ENCODE peak calls at places on chromosome 5, in seven cellular contexts. A is thoracic aorta, K is cardiac fibroblast, X is heart left ventricle, L is mammary epithelial cell, D is astrocyte, N is activated B cell treated with CpG ODN at 0.5 μM for 24 hours. E is an unnamed sample.

GRCh38 chr5:174371600-174372094 is 326.1 kb downstream of the NSG2 start:
- DNase-seq in A (no peak), K (peak), X (no peak), L (no peak), D (peak), N (no peak), E (peak)

GRCh38 chr5:97623441-97623840 is 440.4 kb upstream of the RIOK2 start:
- DNase-seq in A (no peak), K (no peak), X (no peak), L (no peak), D (no peak), N (no peak), E (no peak)

GRCh38 chr5:100900142-100900795 is 2.8 kb downstream of the ST8SIA4 start:
- DNase-seq in A (no peak), K (peak), X (peak), L (peak), D (peak), N (no peak), E (peak)

GRCh38 chr5:154481584-154482381 is 3.8 kb upstream of the HAND1 start:
- DNase-seq in A (no peak), K (no peak), X (no peak), L (no peak), D (no peak), N (no peak), E (no peak)

GRCh38 chr5:157681048-157681447 is 9.7 kb downstream of the C5orf52 start:
- DNase-seq in A (no peak), K (no peak), X (no peak), L (no peak), D (no peak), N (no peak), E (no peak)

GRCh38 chr5:157290981-157291711 is 25.2 kb downstream of the CYFIP2 start:
- DNase-seq in A (no peak), K (peak), X (no peak), L (no peak), D (peak), N (no peak), E (peak)

GRCh38 chr5:36874465-36874864 is 2.1 kb upstream of the NIPBL start:
- DNase-seq in A (no peak), K (no peak), X (no peak), L (peak), D (no peak), N (no peak), E (no peak)

GRCh38 chr5:52674815-52675545 is 112.7 kb upstream of the ITGA1 start:
- DNase-seq in A (no peak), K (peak), X (no peak), L (no peak), D (peak), N (no peak), E (no peak)

GRCh38 chr5:143594913-143595818 is 191.7 kb upstream of the NR3C1 start:
- DNase-seq in A (no peak), K (peak), X (no peak), L (peak), D (peak), N (no peak), E (no peak)

GRCh38 chr5:32505718-32506117 is 61.2 kb upstream of the ZFR start:
- DNase-seq in A (no peak), K (peak), X (no peak), L (peak), D (peak), N (no peak), E (no peak)

GRCh38 chr5:71865665-71866320 is 146.7 kb downstream of the CARTPT start:
- DNase-seq in A (no peak), K (no peak), X (no peak), L (no peak), D (no peak), N (no peak), E (no peak)

GRCh38 chr5:112707187-112708179 is 30.2 kb upstream of the APC start:
- DNase-seq in A (peak), K (peak), X (peak), L (peak), D (peak), N (peak), E (peak)
- TF ChIP-seq CTCF in A (no peak), K (no peak), X (no peak), L (no peak), D (no peak), N (no peak), E (no peak)

GRCh38 chr5:140043508-140043872 is 391 bp upstream of the NRG2 start:
- DNase-seq in A (no peak), K (no peak), X (peak), L (no peak), D (no peak), N (no peak), E (no peak)
- TF ChIP-seq CTCF in A (no peak), K (no peak), X (peak), L (no peak), D (no peak), N (no peak), E (no peak)

GRCh38 chr5:78063495-78063894 is 231.0 kb downstream of the AP3B1 start:
- DNase-seq in A (no peak), K (no peak), X (no peak), L (no peak), D (no peak), N (no peak), E (no peak)
- TF ChIP-seq CTCF in A (no peak), K (no peak), X (no peak), L (no peak), D (no peak), N (no peak), E (no peak)

GRCh38 chr5:75468593-75468992 is 42.8 kb downstream of the CERT1 start:
- DNase-seq in A (no peak), K (no peak), X (no peak), L (no peak), D (no peak), N (no peak), E (no peak)

GRCh38 chr5:75469017-75469416 is 42.4 kb downstream of the CERT1 start:
- DNase-seq in A (no peak), K (no peak), X (no peak), L (no peak), D (no peak), N (no peak), E (no peak)

GRCh38 chr5:75473463-75473862 is 38.0 kb downstream of the CERT1 start:
- DNase-seq in A (no peak), K (no peak), X (no peak), L (no peak), D (no peak), N (no peak), E (no peak)

GRCh38 chr5:75472973-75473372 is 38.5 kb downstream of the CERT1 start:
- DNase-seq in A (no peak), K (no peak), X (no peak), L (no peak), D (no peak), N (no peak), E (no peak)

DNA sequence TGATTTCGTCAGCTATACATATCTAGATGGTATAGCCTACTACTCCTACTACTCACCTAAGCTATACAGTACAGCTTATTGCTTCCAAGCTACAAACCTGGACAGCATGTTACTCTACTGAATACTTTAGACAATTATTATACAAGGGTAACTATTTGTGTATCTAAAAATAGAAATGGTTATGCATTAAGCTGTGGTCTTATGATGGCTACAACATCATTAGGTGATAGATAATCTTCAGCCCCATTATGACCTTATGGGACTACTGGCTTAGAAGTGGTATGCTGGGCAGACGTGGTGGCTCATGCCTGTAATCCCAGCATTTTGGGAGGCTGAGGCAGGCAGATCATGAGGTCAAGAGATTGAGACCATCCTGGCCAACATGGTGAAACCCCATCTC is 40.2 kb downstream of the CERT1 start:
- DNase-seq in A (no peak), K (no peak), X (no peak), L (no peak), D (no peak), N (no peak), E (no peak)
- TF ChIP-seq CTCF in A (no peak), K (no peak), X (no peak), L (no peak), D (no peak), N (no peak), E (no peak)